ENCODE peak calls at places on chromosomes 5 and 9, in four cellular contexts. One of them, this sample, is unnamed.

GRCh38 chr9:76545191-76545590 is 86.2 kb downstream of the GCNT1 start:
- DNase-seq in central memory CD4-positive, alpha-beta T cell: no peak
- DNase-seq in SIG-M5: no peak
- DNase-seq in GM04504: no peak
- DNase-seq in this sample: no peak

GRCh38 chr9:131324736-131325679 is 35.5 kb downstream of the PLPP7 start:
- DNase-seq in GM04504: no peak
- DNase-seq in SIG-M5: no peak
- DNase-seq in central memory CD4-positive, alpha-beta T cell: no peak
- DNase-seq in this sample: no peak

GRCh38 chr5:84565866-84566265 is 181.2 kb upstream of the EDIL3 start:
- DNase-seq in SIG-M5: no peak
- DNase-seq in central memory CD4-positive, alpha-beta T cell: no peak
- DNase-seq in GM04504: no peak
- DNase-seq in this sample: no peak

GRCh38 chr9:79014929-79015699 is 556.7 kb upstream of the TLE4 start:
- DNase-seq in SIG-M5: no peak
- DNase-seq in GM04504: no peak
- DNase-seq in central memory CD4-positive, alpha-beta T cell: no peak
- DNase-seq in this sample: no peak

GRCh38 chr5:176743828-176744583 is 66.4 kb upstream of the UNC5A start:
- DNase-seq in central memory CD4-positive, alpha-beta T cell: no peak
- DNase-seq in GM04504: no peak
- DNase-seq in SIG-M5: no peak
- DNase-seq in this sample: no peak

GRCh38 chr5:86679529-86679928 is 61.8 kb downstream of the COX7C start:
- DNase-seq in GM04504: peak; percentile 16
- DNase-seq in central memory CD4-positive, alpha-beta T cell: peak; percentile 3
- DNase-seq in SIG-M5: no peak
- DNase-seq in this sample: no peak

GRCh38 chr5:20536813-20537212 is 548.8 kb upstream of the CDH18 start:
- DNase-seq in GM04504: no peak
- DNase-seq in SIG-M5: peak; percentile 22
- DNase-seq in central memory CD4-positive, alpha-beta T cell: no peak
- DNase-seq in this sample: peak; percentile 52

GRCh38 chr9:86829496-86830046 is 117.7 kb downstream of the GAS1 start:
- DNase-seq in GM04504: no peak
- DNase-seq in central memory CD4-positive, alpha-beta T cell: no peak
- DNase-seq in SIG-M5: no peak
- DNase-seq in this sample: no peak

GRCh38 chr5:53476019-53476418 is 4.4 kb upstream of the FST start:
- DNase-seq in central memory CD4-positive, alpha-beta T cell: no peak
- DNase-seq in SIG-M5: no peak
- DNase-seq in GM04504: no peak
- DNase-seq in this sample: no peak

GRCh38 chr5:2725957-2726356 is 25.5 kb downstream of the IRX2 start:
- DNase-seq in central memory CD4-positive, alpha-beta T cell: no peak
- DNase-seq in SIG-M5: no peak
- DNase-seq in GM04504: no peak
- DNase-seq in this sample: no peak

GRCh38 chr9:121788686-121789366 is 137.4 kb downstream of the DAB2IP start:
- DNase-seq in central memory CD4-positive, alpha-beta T cell: no peak
- DNase-seq in SIG-M5: no peak
- DNase-seq in GM04504: no peak
- DNase-seq in this sample: no peak

GRCh38 chr9:121612511-121612998 is 38.9 kb upstream of the DAB2IP start:
- DNase-seq in SIG-M5: no peak
- DNase-seq in central memory CD4-positive, alpha-beta T cell: no peak
- DNase-seq in GM04504: no peak
- DNase-seq in this sample: no peak

GRCh38 chr9:114098021-114098659 is 952 bp downstream of the KIF12 start:
- DNase-seq in GM04504: no peak
- DNase-seq in SIG-M5: no peak
- DNase-seq in central memory CD4-positive, alpha-beta T cell: no peak
- DNase-seq in this sample: no peak